ENCODE peak calls at places on chromosomes 4 and X, in ten cellular contexts. One of them, this sample, is unnamed.

GRCh38 chr4:52198356-52198755 is 147.3 kb downstream of the SPATA18 start:
- DNase-seq in transverse colon: no peak
- DNase-seq in psoas muscle: no peak
- DNase-seq in Peyer's patch: no peak
- DNase-seq in left lung: no peak
- DNase-seq in left ventricle myocardium inferior: no peak
- DNase-seq in endodermal cell: no peak
- DNase-seq in tibial artery: no peak
- DNase-seq in sigmoid colon: no peak
- DNase-seq in heart left ventricle: no peak
- DNase-seq in this sample: no peak

GRCh38 chr4:76620723-76621463 is 185.9 kb downstream of the SHROOM3 start:
- DNase-seq in transverse colon: peak; percentile 45
- DNase-seq in psoas muscle: no peak
- DNase-seq in Peyer's patch: no peak
- DNase-seq in left lung: no peak
- DNase-seq in left ventricle myocardium inferior: no peak
- DNase-seq in endodermal cell: no peak
- DNase-seq in tibial artery: no peak
- DNase-seq in sigmoid colon: no peak
- DNase-seq in heart left ventricle: no peak
- DNase-seq in this sample: no peak

GRCh38 chr4:48370260-48371134 is 29.2 kb downstream of the SLAIN2 start:
- DNase-seq in transverse colon: no peak
- DNase-seq in psoas muscle: no peak
- DNase-seq in Peyer's patch: no peak
- DNase-seq in left lung: no peak
- DNase-seq in left ventricle myocardium inferior: no peak
- DNase-seq in endodermal cell: no peak
- DNase-seq in tibial artery: no peak
- DNase-seq in sigmoid colon: no peak
- DNase-seq in heart left ventricle: no peak
- DNase-seq in this sample: no peak

GRCh38 chr4:8702516-8703400 is 110.2 kb downstream of the CPZ start:
- DNase-seq in transverse colon: no peak
- DNase-seq in psoas muscle: no peak
- DNase-seq in Peyer's patch: no peak
- DNase-seq in left lung: no peak
- DNase-seq in left ventricle myocardium inferior: no peak
- DNase-seq in endodermal cell: peak; percentile 43
- DNase-seq in tibial artery: peak; percentile 29
- DNase-seq in sigmoid colon: peak; percentile 59
- DNase-seq in heart left ventricle: no peak
- DNase-seq in this sample: no peak

GRCh38 chrX:104172788-104173187 is 6.5 kb downstream of the FAM199X start:
- DNase-seq in transverse colon: no peak
- DNase-seq in psoas muscle: no peak
- DNase-seq in Peyer's patch: no peak
- DNase-seq in left lung: no peak
- DNase-seq in left ventricle myocardium inferior: no peak
- DNase-seq in endodermal cell: no peak
- DNase-seq in tibial artery: no peak
- DNase-seq in sigmoid colon: no peak
- DNase-seq in heart left ventricle: no peak
- DNase-seq in this sample: no peak

GRCh38 chrX:44202596-44202995 is 140.9 kb downstream of the EFHC2 start:
- DNase-seq in transverse colon: no peak
- DNase-seq in psoas muscle: no peak
- DNase-seq in Peyer's patch: no peak
- DNase-seq in left lung: no peak
- DNase-seq in left ventricle myocardium inferior: no peak
- DNase-seq in endodermal cell: no peak
- DNase-seq in tibial artery: no peak
- DNase-seq in sigmoid colon: no peak
- DNase-seq in heart left ventricle: no peak
- DNase-seq in this sample: no peak

GRCh38 chr4:185139736-185140135 is 3.3 kb upstream of the SLC25A4 start:
- DNase-seq in transverse colon: no peak
- DNase-seq in psoas muscle: no peak
- DNase-seq in Peyer's patch: no peak
- DNase-seq in left lung: no peak
- DNase-seq in left ventricle myocardium inferior: no peak
- DNase-seq in endodermal cell: no peak
- DNase-seq in tibial artery: no peak
- DNase-seq in sigmoid colon: no peak
- DNase-seq in heart left ventricle: peak; percentile 37
- DNase-seq in this sample: no peak

GRCh38 chr4:82223715-82224114 is 150.1 kb downstream of the HNRNPD start:
- DNase-seq in transverse colon: peak; percentile 19
- DNase-seq in psoas muscle: no peak
- DNase-seq in Peyer's patch: no peak
- DNase-seq in left lung: peak; percentile 68
- DNase-seq in left ventricle myocardium inferior: peak; percentile 17
- DNase-seq in endodermal cell: no peak
- DNase-seq in tibial artery: peak; percentile 63
- DNase-seq in sigmoid colon: peak; percentile 67
- DNase-seq in heart left ventricle: peak; percentile 8
- DNase-seq in this sample: no peak

GRCh38 chrX:154409222-154409871 is at the start of gene DNASE1L1:
- DNase-seq in transverse colon: peak; percentile 90
- DNase-seq in psoas muscle: peak; percentile 89
- DNase-seq in Peyer's patch: peak; percentile 88
- DNase-seq in left lung: peak; percentile 91
- DNase-seq in left ventricle myocardium inferior: peak; percentile 71
- DNase-seq in endodermal cell: peak; percentile 97
- DNase-seq in tibial artery: peak; percentile 96
- DNase-seq in sigmoid colon: peak; percentile 86
- DNase-seq in heart left ventricle: peak; percentile 83
- DNase-seq in this sample: peak; percentile 55

GRCh38 chr4:38529189-38530115 is 134.5 kb upstream of the KLF3 start:
- DNase-seq in transverse colon: peak; percentile 67
- DNase-seq in psoas muscle: no peak
- DNase-seq in Peyer's patch: peak; percentile 72
- DNase-seq in left lung: peak; percentile 65
- DNase-seq in left ventricle myocardium inferior: peak; percentile 20
- DNase-seq in endodermal cell: peak; percentile 49
- DNase-seq in tibial artery: no peak
- DNase-seq in sigmoid colon: no peak
- DNase-seq in heart left ventricle: peak; percentile 23
- DNase-seq in this sample: no peak

GRCh38 chr4:66501986-66502385 is 831.7 kb upstream of the EPHA5 start:
- DNase-seq in transverse colon: no peak
- DNase-seq in psoas muscle: no peak
- DNase-seq in Peyer's patch: no peak
- DNase-seq in left lung: no peak
- DNase-seq in left ventricle myocardium inferior: no peak
- DNase-seq in endodermal cell: no peak
- DNase-seq in tibial artery: no peak
- DNase-seq in sigmoid colon: no peak
- DNase-seq in heart left ventricle: no peak
- DNase-seq in this sample: no peak

GRCh38 chr4:58749206-58749605 is 1639.0 kb upstream of the IGFBP7 start:
- DNase-seq in transverse colon: peak; percentile 73
- DNase-seq in psoas muscle: no peak
- DNase-seq in Peyer's patch: peak; percentile 78
- DNase-seq in left lung: peak; percentile 32
- DNase-seq in left ventricle myocardium inferior: no peak
- DNase-seq in endodermal cell: no peak
- DNase-seq in tibial artery: no peak
- DNase-seq in sigmoid colon: no peak
- DNase-seq in heart left ventricle: no peak
- DNase-seq in this sample: no peak

DNA sequence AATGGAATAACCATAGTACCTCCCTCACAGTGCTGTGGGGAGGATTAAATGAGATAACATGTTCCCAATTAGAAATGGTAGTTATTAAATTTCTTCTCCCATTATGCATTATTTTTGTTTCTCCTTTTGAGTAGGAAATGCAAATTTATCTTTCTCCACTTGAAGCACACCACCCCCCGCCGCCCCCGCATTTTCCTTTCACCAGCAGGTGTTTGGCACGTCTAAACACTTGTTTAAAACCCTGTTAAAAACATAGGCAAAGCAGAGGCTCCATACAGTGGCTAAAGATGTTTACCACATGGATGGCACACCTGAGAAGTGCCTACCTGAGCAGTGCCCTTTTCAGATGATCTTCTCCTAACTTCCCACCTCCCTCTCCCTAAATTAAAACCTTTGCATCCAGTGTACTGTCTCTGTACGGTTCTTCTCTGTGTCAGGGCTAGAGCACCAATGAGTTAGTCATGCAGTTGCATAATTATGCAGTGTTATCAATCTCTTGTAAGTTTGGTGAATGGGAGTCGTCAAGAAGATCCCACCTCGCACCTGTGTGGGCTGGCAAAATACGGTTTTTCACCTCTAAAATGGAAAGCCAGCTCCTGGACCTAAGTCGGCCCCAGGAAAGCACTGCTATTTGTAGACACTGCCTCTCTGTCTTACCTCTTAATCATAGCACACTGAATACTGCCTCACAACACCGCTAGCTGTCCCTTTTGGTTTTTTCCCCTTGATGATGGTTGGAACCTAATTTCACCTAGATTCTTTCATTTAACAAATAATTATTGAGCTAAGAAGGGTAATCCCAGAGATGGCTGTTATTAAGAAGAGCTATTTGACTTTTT is 122.0 kb downstream of the CT47B1 start:
- DNase-seq in transverse colon: peak; percentile 19
- DNase-seq in psoas muscle: no peak
- DNase-seq in Peyer's patch: no peak
- DNase-seq in left lung: no peak
- DNase-seq in left ventricle myocardium inferior: no peak
- DNase-seq in endodermal cell: no peak
- DNase-seq in tibial artery: no peak
- DNase-seq in sigmoid colon: no peak
- DNase-seq in heart left ventricle: no peak
- DNase-seq in this sample: no peak
- H3K4me1 ChIP-seq in transverse colon: no peaks in the 10 kb centered on the region
- H3K4me1 ChIP-seq in psoas muscle: no peaks in the 10 kb centered on the region
- H3K4me1 ChIP-seq in Peyer's patch: no peaks in the 10 kb centered on the region
- H3K4me1 ChIP-seq in left lung: no peaks in the 10 kb centered on the region
- H3K4me1 ChIP-seq in left ventricle myocardium inferior: no peaks in the 10 kb centered on the region
- H3K4me1 ChIP-seq in endodermal cell: no peaks in the 10 kb centered on the region
- H3K4me1 ChIP-seq in tibial artery: no peaks in the 10 kb centered on the region
- H3K4me1 ChIP-seq in sigmoid colon: no peaks in the 10 kb centered on the region
- H3K4me1 ChIP-seq in heart left ventricle: no peaks in the 10 kb centered on the region
- H3K4me1 ChIP-seq in this sample: no peaks in the 10 kb centered on the region

GRCh38 chr4:77861500-77861899 is 1.1 kb upstream of the MRPL1 start:
- DNase-seq in transverse colon: no peak
- DNase-seq in psoas muscle: no peak
- DNase-seq in Peyer's patch: no peak
- DNase-seq in left lung: no peak
- DNase-seq in left ventricle myocardium inferior: no peak
- DNase-seq in endodermal cell: no peak
- DNase-seq in tibial artery: no peak
- DNase-seq in sigmoid colon: no peak
- DNase-seq in heart left ventricle: no peak
- DNase-seq in this sample: no peak
- H3K4me3 ChIP-seq in transverse colon: peak overlapping the region; percentile 49
- H3K4me3 ChIP-seq in psoas muscle: peak overlapping the region; percentile 95
- H3K4me3 ChIP-seq in Peyer's patch: peak overlapping the region; percentile 63
- H3K4me3 ChIP-seq in left lung: peak overlapping the region; percentile 76
- H3K4me3 ChIP-seq in left ventricle myocardium inferior: peak overlapping the region; percentile 84
- H3K4me3 ChIP-seq in endodermal cell: peak overlapping the region; percentile 91
- H3K4me3 ChIP-seq in tibial artery: peak overlapping the region; percentile 66
- H3K4me3 ChIP-seq in sigmoid colon: peak overlapping the region; percentile 66
- H3K4me3 ChIP-seq in heart left ventricle: peak overlapping the region; percentile 75
- H3K4me3 ChIP-seq in this sample: peak overlapping the region; percentile 82

GRCh38 chr4:896630-897029 is 35.5 kb downstream of the GAK start:
- DNase-seq in transverse colon: no peak
- DNase-seq in psoas muscle: no peak
- DNase-seq in Peyer's patch: no peak
- DNase-seq in left lung: no peak
- DNase-seq in left ventricle myocardium inferior: no peak
- DNase-seq in endodermal cell: no peak
- DNase-seq in tibial artery: no peak
- DNase-seq in sigmoid colon: no peak
- DNase-seq in heart left ventricle: no peak
- DNase-seq in this sample: no peak

GRCh38 chr4:895596-895995 is 36.5 kb downstream of the GAK start:
- DNase-seq in transverse colon: no peak
- DNase-seq in psoas muscle: no peak
- DNase-seq in Peyer's patch: no peak
- DNase-seq in left lung: no peak
- DNase-seq in left ventricle myocardium inferior: no peak
- DNase-seq in endodermal cell: no peak
- DNase-seq in tibial artery: no peak
- DNase-seq in sigmoid colon: no peak
- DNase-seq in heart left ventricle: no peak
- DNase-seq in this sample: no peak

GRCh38 chr4:893995-894705 is 38.0 kb downstream of the GAK start:
- DNase-seq in transverse colon: no peak
- DNase-seq in psoas muscle: no peak
- DNase-seq in Peyer's patch: no peak
- DNase-seq in left lung: no peak
- DNase-seq in left ventricle myocardium inferior: no peak
- DNase-seq in endodermal cell: no peak
- DNase-seq in tibial artery: no peak
- DNase-seq in sigmoid colon: no peak
- DNase-seq in heart left ventricle: no peak
- DNase-seq in this sample: no peak

GRCh38 chr4:898123-898522 is 34.0 kb downstream of the GAK start:
- DNase-seq in transverse colon: no peak
- DNase-seq in psoas muscle: no peak
- DNase-seq in Peyer's patch: no peak
- DNase-seq in left lung: no peak
- DNase-seq in left ventricle myocardium inferior: no peak
- DNase-seq in endodermal cell: no peak
- DNase-seq in tibial artery: no peak
- DNase-seq in sigmoid colon: no peak
- DNase-seq in heart left ventricle: no peak
- DNase-seq in this sample: no peak

GRCh38 chr4:896216-896615 is 35.9 kb downstream of the GAK start:
- DNase-seq in transverse colon: no peak
- DNase-seq in psoas muscle: no peak
- DNase-seq in Peyer's patch: no peak
- DNase-seq in left lung: no peak
- DNase-seq in left ventricle myocardium inferior: no peak
- DNase-seq in endodermal cell: no peak
- DNase-seq in tibial artery: no peak
- DNase-seq in sigmoid colon: no peak
- DNase-seq in heart left ventricle: no peak
- DNase-seq in this sample: no peak
- TF ChIP-seq CTCF in transverse colon: no peak
- TF ChIP-seq CTCF in psoas muscle: no peak
- TF ChIP-seq CTCF in Peyer's patch: no peak
- TF ChIP-seq CTCF in left lung: no peak
- TF ChIP-seq CTCF in left ventricle myocardium inferior: no peak
- TF ChIP-seq CTCF in endodermal cell: peak; percentile 62
- TF ChIP-seq CTCF in tibial artery: no peak
- TF ChIP-seq CTCF in sigmoid colon: no peak
- TF ChIP-seq CTCF in heart left ventricle: no peak
- TF ChIP-seq CTCF in this sample: no peak

DNA sequence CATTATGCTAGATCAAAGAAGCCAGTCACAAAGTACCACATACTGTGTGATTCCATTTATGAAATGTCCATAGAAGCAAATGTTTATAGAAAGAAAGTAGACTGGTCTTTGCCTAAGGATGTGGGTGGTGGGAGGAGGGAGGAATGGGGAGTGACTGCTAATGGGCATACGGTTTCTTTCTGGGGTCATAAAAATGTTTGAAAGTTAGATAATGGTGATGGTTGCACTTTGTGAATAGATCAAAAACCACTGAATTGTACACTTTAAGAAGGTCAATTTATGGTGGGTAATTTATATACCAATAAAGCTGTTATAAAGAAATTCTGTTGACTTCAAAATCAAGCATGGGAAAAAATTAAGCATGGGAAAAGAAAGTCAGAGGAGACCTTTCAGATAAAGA is 56.6 kb downstream of the FAM13A start:
- DNase-seq in transverse colon: no peak
- DNase-seq in psoas muscle: no peak
- DNase-seq in Peyer's patch: no peak
- DNase-seq in left lung: no peak
- DNase-seq in left ventricle myocardium inferior: no peak
- DNase-seq in endodermal cell: no peak
- DNase-seq in tibial artery: no peak
- DNase-seq in sigmoid colon: no peak
- DNase-seq in heart left ventricle: no peak
- DNase-seq in this sample: no peak
- H3K4me1 ChIP-seq in transverse colon: peaks cover 13% of the 10 kb centered on the region
- H3K4me1 ChIP-seq in psoas muscle: no peaks in the 10 kb centered on the region
- H3K4me1 ChIP-seq in Peyer's patch: no peaks in the 10 kb centered on the region
- H3K4me1 ChIP-seq in left lung: peaks cover 7% of the 10 kb centered on the region
- H3K4me1 ChIP-seq in left ventricle myocardium inferior: peaks cover 20% of the 10 kb centered on the region
- H3K4me1 ChIP-seq in endodermal cell: no peaks in the 10 kb centered on the region
- H3K4me1 ChIP-seq in tibial artery: no peaks in the 10 kb centered on the region
- H3K4me1 ChIP-seq in sigmoid colon: peaks cover 8% of the 10 kb centered on the region
- H3K4me1 ChIP-seq in heart left ventricle: peaks cover 6% of the 10 kb centered on the region
- H3K4me1 ChIP-seq in this sample: no peaks in the 10 kb centered on the region

This sample was measured in breast epithelium.